ENCODE peak calls at places on chromosome 4, in nine cellular contexts. One of them, this sample, is unnamed.

GRCh38 chr4:158065176-158065575 is 107.6 kb downstream of the GASK1B start:
- DNase-seq in cardiac fibroblast: no peak
- DNase-seq in cardiac muscle cell: no peak
- DNase-seq in HCT116: no peak
- DNase-seq in PC-9: no peak
- DNase-seq in CD8-positive, alpha-beta T cell: no peak
- DNase-seq in brain microvascular endothelial cell: no peak
- DNase-seq in heart right ventricle: no peak
- DNase-seq in ovary: no peak
- DNase-seq in this sample: no peak

GRCh38 chr4:55768291-55768690 is 51.3 kb upstream of the EXOC1L start:
- DNase-seq in PC-9: no peak
- DNase-seq in HCT116: no peak
- DNase-seq in brain microvascular endothelial cell: peak; percentile 92
- DNase-seq in cardiac fibroblast: peak; percentile 99
- DNase-seq in CD8-positive, alpha-beta T cell: no peak
- DNase-seq in heart right ventricle: no peak
- DNase-seq in ovary: no peak
- DNase-seq in cardiac muscle cell: no peak
- DNase-seq in this sample: no peak

GRCh38 chr4:91032725-91033445 is 905.7 kb downstream of the CCSER1 start:
- DNase-seq in cardiac muscle cell: no peak
- DNase-seq in cardiac fibroblast: no peak
- DNase-seq in ovary: no peak
- DNase-seq in PC-9: no peak
- DNase-seq in CD8-positive, alpha-beta T cell: no peak
- DNase-seq in HCT116: no peak
- DNase-seq in brain microvascular endothelial cell: no peak
- DNase-seq in heart right ventricle: no peak
- DNase-seq in this sample: no peak

GRCh38 chr4:109738104-109738872 is 8.4 kb upstream of the PLA2G12A start:
- DNase-seq in brain microvascular endothelial cell: no peak
- DNase-seq in HCT116: no peak
- DNase-seq in CD8-positive, alpha-beta T cell: no peak
- DNase-seq in cardiac muscle cell: no peak
- DNase-seq in ovary: no peak
- DNase-seq in heart right ventricle: no peak
- DNase-seq in PC-9: no peak
- DNase-seq in cardiac fibroblast: no peak
- DNase-seq in this sample: no peak

GRCh38 chr4:123327846-123328447 is 68.6 kb upstream of the SPRY1 start:
- DNase-seq in PC-9: no peak
- DNase-seq in ovary: no peak
- DNase-seq in cardiac muscle cell: no peak
- DNase-seq in cardiac fibroblast: no peak
- DNase-seq in brain microvascular endothelial cell: no peak
- DNase-seq in HCT116: no peak
- DNase-seq in heart right ventricle: no peak
- DNase-seq in CD8-positive, alpha-beta T cell: no peak
- DNase-seq in this sample: no peak

GRCh38 chr4:155571184-155571944 is 95.3 kb upstream of the GUCY1A1 start:
- DNase-seq in cardiac muscle cell: peak; percentile 27
- DNase-seq in brain microvascular endothelial cell: no peak
- DNase-seq in HCT116: no peak
- DNase-seq in ovary: no peak
- DNase-seq in PC-9: no peak
- DNase-seq in heart right ventricle: no peak
- DNase-seq in CD8-positive, alpha-beta T cell: no peak
- DNase-seq in cardiac fibroblast: no peak
- DNase-seq in this sample: peak; percentile 56

GRCh38 chr4:30718021-30718888 is 1.9 kb upstream of the PCDH7 start:
- DNase-seq in brain microvascular endothelial cell: peak; percentile 18
- DNase-seq in PC-9: peak; percentile 52
- DNase-seq in cardiac muscle cell: peak; percentile 80
- DNase-seq in cardiac fibroblast: no peak
- DNase-seq in ovary: peak; percentile 52
- DNase-seq in heart right ventricle: peak; percentile 47
- DNase-seq in HCT116: no peak
- DNase-seq in CD8-positive, alpha-beta T cell: no peak
- DNase-seq in this sample: no peak

GRCh38 chr4:25523405-25523804 is 132.2 kb upstream of the SLC34A2 start:
- DNase-seq in CD8-positive, alpha-beta T cell: no peak
- DNase-seq in ovary: no peak
- DNase-seq in brain microvascular endothelial cell: no peak
- DNase-seq in PC-9: no peak
- DNase-seq in cardiac muscle cell: no peak
- DNase-seq in heart right ventricle: no peak
- DNase-seq in HCT116: no peak
- DNase-seq in cardiac fibroblast: no peak
- DNase-seq in this sample: no peak

GRCh38 chr4:151014521-151015457 is at the start of gene LRBA:
- DNase-seq in PC-9: peak; percentile 82
- DNase-seq in HCT116: peak; percentile 81
- DNase-seq in cardiac fibroblast: peak; percentile 46
- DNase-seq in heart right ventricle: peak; percentile 61
- DNase-seq in CD8-positive, alpha-beta T cell: peak; percentile 80
- DNase-seq in brain microvascular endothelial cell: peak; percentile 56
- DNase-seq in cardiac muscle cell: peak; percentile 87
- DNase-seq in ovary: peak; percentile 74
- DNase-seq in this sample: peak; percentile 84

GRCh38 chr4:100042711-100043110 is 92.6 kb upstream of the H2AZ1 start:
- DNase-seq in heart right ventricle: no peak
- DNase-seq in cardiac fibroblast: no peak
- DNase-seq in PC-9: no peak
- DNase-seq in ovary: no peak
- DNase-seq in brain microvascular endothelial cell: no peak
- DNase-seq in cardiac muscle cell: no peak
- DNase-seq in CD8-positive, alpha-beta T cell: no peak
- DNase-seq in HCT116: no peak
- DNase-seq in this sample: no peak

GRCh38 chr4:88706574-88706973 is 8.9 kb upstream of the NAP1L5 start:
- DNase-seq in cardiac fibroblast: peak; percentile 83
- DNase-seq in CD8-positive, alpha-beta T cell: no peak
- DNase-seq in PC-9: no peak
- DNase-seq in ovary: peak; percentile 44
- DNase-seq in cardiac muscle cell: peak; percentile 74
- DNase-seq in HCT116: no peak
- DNase-seq in brain microvascular endothelial cell: peak; percentile 62
- DNase-seq in heart right ventricle: peak; percentile 20
- DNase-seq in this sample: peak; percentile 54

GRCh38 chr4:90120037-90120436 is 7.2 kb upstream of the CCSER1 start:
- DNase-seq in ovary: no peak
- DNase-seq in cardiac muscle cell: no peak
- DNase-seq in PC-9: no peak
- DNase-seq in CD8-positive, alpha-beta T cell: no peak
- DNase-seq in brain microvascular endothelial cell: no peak
- DNase-seq in cardiac fibroblast: no peak
- DNase-seq in heart right ventricle: no peak
- DNase-seq in HCT116: no peak
- DNase-seq in this sample: no peak

GRCh38 chr4:147480891-147481576 is at the start of gene EDNRA:
- DNase-seq in HCT116: no peak
- DNase-seq in heart right ventricle: peak; percentile 39
- DNase-seq in CD8-positive, alpha-beta T cell: no peak
- DNase-seq in PC-9: no peak
- DNase-seq in cardiac fibroblast: peak; percentile 69
- DNase-seq in brain microvascular endothelial cell: peak; percentile 74
- DNase-seq in cardiac muscle cell: peak; percentile 63
- DNase-seq in ovary: peak; percentile 72
- DNase-seq in this sample: no peak

GRCh38 chr4:40238700-40239548 is 42.1 kb downstream of the RHOH start:
- DNase-seq in ovary: no peak
- DNase-seq in cardiac fibroblast: peak; percentile 13
- DNase-seq in brain microvascular endothelial cell: no peak
- DNase-seq in CD8-positive, alpha-beta T cell: peak; percentile 63
- DNase-seq in heart right ventricle: no peak
- DNase-seq in PC-9: no peak
- DNase-seq in HCT116: no peak
- DNase-seq in cardiac muscle cell: no peak
- DNase-seq in this sample: peak; percentile 70

GRCh38 chr4:34157546-34157945 is 2086.8 kb downstream of the ARAP2 start:
- DNase-seq in heart right ventricle: no peak
- DNase-seq in PC-9: no peak
- DNase-seq in cardiac fibroblast: no peak
- DNase-seq in brain microvascular endothelial cell: no peak
- DNase-seq in ovary: no peak
- DNase-seq in HCT116: no peak
- DNase-seq in CD8-positive, alpha-beta T cell: no peak
- DNase-seq in cardiac muscle cell: no peak
- DNase-seq in this sample: no peak

GRCh38 chr4:163949976-163950601 is 455.6 kb downstream of the TMA16 start:
- DNase-seq in heart right ventricle: no peak
- DNase-seq in brain microvascular endothelial cell: no peak
- DNase-seq in HCT116: no peak
- DNase-seq in cardiac muscle cell: no peak
- DNase-seq in CD8-positive, alpha-beta T cell: no peak
- DNase-seq in ovary: no peak
- DNase-seq in PC-9: no peak
- DNase-seq in cardiac fibroblast: no peak
- DNase-seq in this sample: no peak

GRCh38 chr4:133711817-133712216 is 489.8 kb downstream of the PABPC4L start:
- DNase-seq in HCT116: no peak
- DNase-seq in CD8-positive, alpha-beta T cell: no peak
- DNase-seq in brain microvascular endothelial cell: peak; percentile 2
- DNase-seq in cardiac fibroblast: peak; percentile 21
- DNase-seq in PC-9: no peak
- DNase-seq in ovary: no peak
- DNase-seq in cardiac muscle cell: no peak
- DNase-seq in heart right ventricle: no peak
- DNase-seq in this sample: no peak

GRCh38 chr4:101400096-101400495 is 52.8 kb upstream of the PPP3CA start:
- DNase-seq in CD8-positive, alpha-beta T cell: no peak
- DNase-seq in brain microvascular endothelial cell: peak; percentile 78
- DNase-seq in HCT116: no peak
- DNase-seq in heart right ventricle: no peak
- DNase-seq in cardiac muscle cell: no peak
- DNase-seq in PC-9: no peak
- DNase-seq in ovary: no peak
- DNase-seq in cardiac fibroblast: peak; percentile 80
- DNase-seq in this sample: no peak

DNA sequence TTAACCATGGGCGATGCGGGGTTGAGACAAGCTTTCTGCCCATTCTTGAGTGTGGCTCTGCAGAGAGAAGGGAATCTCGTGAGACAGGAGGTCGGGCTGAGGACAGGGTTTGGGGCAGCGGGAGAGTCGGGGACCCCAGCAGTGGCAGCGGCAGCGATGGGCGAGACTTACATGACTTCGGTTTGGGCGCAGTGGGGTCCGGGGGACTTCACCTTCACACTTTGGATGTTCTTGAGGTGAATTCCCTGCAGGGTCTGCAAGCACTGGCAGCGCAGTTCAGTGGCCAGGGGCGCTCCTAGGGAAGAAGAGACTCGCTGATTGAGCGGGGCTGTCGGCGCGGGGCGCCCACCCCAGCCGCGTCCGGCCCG is 383 bp downstream of the CXCL2 start:
- DNase-seq in ovary: no peak
- DNase-seq in brain microvascular endothelial cell: no peak
- DNase-seq in heart right ventricle: no peak
- DNase-seq in HCT116: no peak
- DNase-seq in PC-9: no peak
- DNase-seq in cardiac muscle cell: peak; percentile 15
- DNase-seq in cardiac fibroblast: peak; percentile 44
- DNase-seq in CD8-positive, alpha-beta T cell: no peak
- DNase-seq in this sample: no peak
- H3K4me3 ChIP-seq in ovary: peak overlapping the region; percentile 56
- H3K4me3 ChIP-seq in brain microvascular endothelial cell: peak overlapping the region; percentile 66
- H3K4me3 ChIP-seq in heart right ventricle: peak overlapping the region; percentile 64
- H3K4me3 ChIP-seq in HCT116: peak overlapping the region; percentile 75
- H3K4me3 ChIP-seq in PC-9: peak overlapping the region; percentile 78
- H3K4me3 ChIP-seq in cardiac muscle cell: peak overlapping the region; percentile 42
- H3K4me3 ChIP-seq in cardiac fibroblast: peak overlapping the region; percentile 70
- H3K4me3 ChIP-seq in CD8-positive, alpha-beta T cell: no peak overlapping the region
- H3K4me3 ChIP-seq in this sample: no peak overlapping the region

GRCh38 chr4:36824682-36825081 is 419.9 kb upstream of the NWD2 start:
- DNase-seq in cardiac muscle cell: no peak
- DNase-seq in PC-9: no peak
- DNase-seq in ovary: no peak
- DNase-seq in heart right ventricle: no peak
- DNase-seq in cardiac fibroblast: no peak
- DNase-seq in HCT116: peak; percentile 24
- DNase-seq in brain microvascular endothelial cell: no peak
- DNase-seq in CD8-positive, alpha-beta T cell: no peak
- DNase-seq in this sample: peak; percentile 13
- TF ChIP-seq CTCF in cardiac muscle cell: no peak
- TF ChIP-seq CTCF in PC-9: peak; percentile 50
- TF ChIP-seq CTCF in ovary: no peak
- TF ChIP-seq CTCF in heart right ventricle: no peak
- TF ChIP-seq CTCF in cardiac fibroblast: no peak
- TF ChIP-seq CTCF in HCT116: peak; percentile 34
- TF ChIP-seq CTCF in brain microvascular endothelial cell: no peak
- TF ChIP-seq CTCF in CD8-positive, alpha-beta T cell: no peak
- TF ChIP-seq CTCF in this sample: no peak

DNA sequence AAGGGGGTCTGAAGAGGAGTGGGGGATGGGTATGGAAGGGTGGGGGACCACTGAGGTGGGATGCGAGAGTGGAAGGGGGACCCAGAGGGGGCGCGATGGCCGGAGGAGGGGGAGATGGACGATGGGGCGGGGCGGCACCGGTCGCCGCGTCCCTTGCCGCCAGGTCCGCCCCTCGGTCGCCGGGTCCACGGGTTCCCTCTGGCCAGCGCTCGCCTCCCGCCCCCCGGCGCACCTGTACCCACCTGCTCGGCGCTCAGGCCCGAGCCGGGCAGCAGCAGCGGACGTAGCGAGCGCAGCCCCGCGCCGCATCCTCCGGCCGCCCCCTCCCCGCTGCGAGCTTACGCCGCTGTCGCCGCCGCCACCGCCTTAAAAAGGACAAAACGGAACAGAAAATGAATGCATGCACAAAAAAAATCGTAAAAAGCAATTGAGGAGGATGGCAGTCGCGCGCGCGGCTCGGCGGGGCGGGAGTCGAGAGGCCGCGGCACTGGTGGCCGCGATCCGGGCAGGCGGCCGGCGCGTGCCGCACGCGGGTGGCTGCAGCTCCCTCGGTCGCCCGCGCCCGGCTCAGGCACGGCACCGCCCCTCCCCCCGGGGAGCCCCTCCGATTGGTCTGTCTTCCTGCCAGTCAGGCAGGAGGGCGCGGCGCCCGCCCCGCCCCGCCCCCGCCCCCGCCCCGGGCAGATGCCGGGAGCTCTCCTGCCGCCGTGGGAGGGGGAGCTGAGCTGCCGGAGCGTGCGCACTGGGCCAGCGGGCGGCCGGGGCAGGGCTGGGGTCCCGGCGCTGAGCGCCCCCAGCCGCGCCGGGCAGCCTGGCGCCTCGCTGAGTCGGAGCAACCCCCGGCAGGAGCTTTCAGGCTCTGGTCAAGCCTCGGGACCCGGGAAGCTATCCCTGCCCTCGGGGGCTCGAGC is at the start of gene JAKMIP1:
- DNase-seq in ovary: peak; percentile 77
- DNase-seq in cardiac fibroblast: peak; percentile 37
- DNase-seq in cardiac muscle cell: peak; percentile 91
- DNase-seq in heart right ventricle: peak; percentile 76
- DNase-seq in brain microvascular endothelial cell: peak; percentile 54
- DNase-seq in HCT116: no peak
- DNase-seq in CD8-positive, alpha-beta T cell: peak; percentile 76
- DNase-seq in PC-9: no peak
- DNase-seq in this sample: peak; percentile 15
- H3K4me3 ChIP-seq in ovary: peak within 1 kb of the TSS; percentile 39
- H3K4me3 ChIP-seq in cardiac fibroblast: peak within 1 kb of the TSS; percentile 28
- H3K4me3 ChIP-seq in cardiac muscle cell: peak within 1 kb of the TSS; percentile 95
- H3K4me3 ChIP-seq in heart right ventricle: peak within 1 kb of the TSS; percentile 49
- H3K4me3 ChIP-seq in brain microvascular endothelial cell: peak within 1 kb of the TSS; percentile 29
- H3K4me3 ChIP-seq in HCT116: no peak within 1 kb of the TSS
- H3K4me3 ChIP-seq in CD8-positive, alpha-beta T cell: peak within 1 kb of the TSS; percentile 37
- H3K4me3 ChIP-seq in PC-9: no peak within 1 kb of the TSS
- H3K4me3 ChIP-seq in this sample: peak within 1 kb of the TSS; percentile 62

GRCh38 chr4:140996757-140997156 is 136.5 kb downstream of the RNF150 start:
- DNase-seq in cardiac fibroblast: peak; percentile 51
- DNase-seq in ovary: no peak
- DNase-seq in cardiac muscle cell: no peak
- DNase-seq in CD8-positive, alpha-beta T cell: no peak
- DNase-seq in PC-9: no peak
- DNase-seq in heart right ventricle: no peak
- DNase-seq in brain microvascular endothelial cell: peak; percentile 24
- DNase-seq in HCT116: no peak
- DNase-seq in this sample: no peak
- TF ChIP-seq CTCF in cardiac fibroblast: no peak
- TF ChIP-seq CTCF in ovary: no peak
- TF ChIP-seq CTCF in cardiac muscle cell: no peak
- TF ChIP-seq CTCF in CD8-positive, alpha-beta T cell: no peak
- TF ChIP-seq CTCF in PC-9: no peak
- TF ChIP-seq CTCF in heart right ventricle: no peak
- TF ChIP-seq CTCF in brain microvascular endothelial cell: no peak
- TF ChIP-seq CTCF in HCT116: no peak
- TF ChIP-seq CTCF in this sample: no peak